ENCODE peak calls at places on chromosomes 12 and 14, in five cellular contexts. T is amniotic stem cell; N is endothelial cell of umbilical vein; E is stimulated activated CD4-positive, alpha-beta T cell treated with anti-CD3 and anti-CD28 coated beads, Interleukin-1b, Interleukin-23, amount 100 ng/mL, for 48 hours; P is LoVo. O is an unnamed sample.

GRCh38 chr12:5479761-5480160 is 47.9 kb downstream of the NTF3 start:
- DNase-seq in T (no peak), E (no peak), P (no peak), N (no peak), O (peak)

GRCh38 chr12:10094648-10095047 is 4.1 kb downstream of the CLEC1A start:
- DNase-seq in T (no peak), E (no peak), N (no peak), P (no peak), O (no peak)

GRCh38 chr14:92397140-92397815 is 74.3 kb downstream of the SLC24A4 start:
- DNase-seq in P (peak), E (no peak), T (peak), N (no peak), O (peak)

GRCh38 chr12:109582636-109583035 is 9.0 kb downstream of the MVK start:
- DNase-seq in E (no peak), N (no peak), T (no peak), P (no peak), O (peak)

GRCh38 chr12:7061138-7061537 is 620 bp downstream of the C1S start:
- DNase-seq in E (no peak), P (no peak), T (no peak), N (no peak), O (peak)

GRCh38 chr14:25843761-25844470 is 753.9 kb downstream of the NOVA1 start:
- DNase-seq in P (no peak), E (no peak), N (no peak), T (no peak), O (no peak)

GRCh38 chr12:28027947-28028724 is 55.6 kb upstream of the PTHLH start:
- DNase-seq in E (no peak), T (no peak), N (peak), P (no peak), O (no peak)

GRCh38 chr12:64522807-64523206 is 70.9 kb downstream of the TBK1 start:
- DNase-seq in E (no peak), T (no peak), P (no peak), N (no peak), O (no peak)

GRCh38 chr14:90692826-90693225 is 123.4 kb downstream of the TTC7B start:
- DNase-seq in P (no peak), N (no peak), T (no peak), E (no peak), O (no peak)

GRCh38 chr12:15116073-15116472 is 105.1 kb downstream of the RERG start:
- DNase-seq in N (peak), P (no peak), E (no peak), T (no peak), O (no peak)

GRCh38 chr12:79662046-79662811 is 28.5 kb downstream of the PAWR start:
- DNase-seq in P (no peak), E (no peak), N (peak), T (no peak), O (peak)

GRCh38 chr12:26773313-26774104 is 59.5 kb downstream of the ITPR2 start:
- DNase-seq in P (no peak), N (no peak), E (no peak), T (no peak), O (no peak)

GRCh38 chr12:126027816-126028215 is 962.6 kb downstream of the AACS start:
- DNase-seq in E (no peak), P (no peak), T (no peak), N (no peak), O (no peak)

GRCh38 chr12:58648151-58648550 is 272.2 kb downstream of the LRIG3 start:
- DNase-seq in E (no peak), T (no peak), N (no peak), P (no peak), O (no peak)

GRCh38 chr12:2247109-2247508 is 194.3 kb downstream of the CACNA1C start:
- DNase-seq in N (no peak), T (no peak), P (no peak), E (no peak), O (no peak)

GRCh38 chr12:11962795-11963347 is 107.9 kb upstream of the BCL2L14 start:
- DNase-seq in N (no peak), E (no peak), T (no peak), P (no peak), O (no peak)

GRCh38 chr12:125944446-125944845 is 879.2 kb downstream of the AACS start:
- DNase-seq in P (peak), E (no peak), N (no peak), T (no peak), O (no peak)

GRCh38 chr14:81478446-81478845 is 55.2 kb downstream of the SEL1L start:
- DNase-seq in T (no peak), P (no peak), N (no peak), E (no peak), O (no peak)

GRCh38 chr14:90403065-90403464 is 6.2 kb downstream of the CALM1 start:
- DNase-seq in E (no peak), N (no peak), T (no peak), P (no peak), O (no peak)

GRCh38 chr12:130957304-130957621 is 3.6 kb downstream of the ADGRD1 start:
- DNase-seq in E (no peak), P (no peak), N (no peak), T (no peak), O (no peak)